ENCODE peak calls at places on chromosomes 16 and 17, in ten cellular contexts. One of them, this sample, is unnamed.

GRCh38 chr17:5481451-5481850 is 4.5 kb downstream of the DERL2 start:
- DNase-seq in colonic mucosa: no peak
- DNase-seq in HTR-8/SVneo: no peak
- DNase-seq in GM12865: no peak
- DNase-seq in germinal center: no peak
- DNase-seq in heart left ventricle: no peak
- DNase-seq in effector CD4-positive, alpha-beta T cell: no peak
- DNase-seq in Calu3: no peak
- DNase-seq in tibial nerve: no peak
- DNase-seq in aorta: no peak
- DNase-seq in this sample: no peak

GRCh38 chr16:1127971-1128715 is 24.8 kb upstream of the CACNA1H start:
- DNase-seq in Calu3: no peak
- DNase-seq in colonic mucosa: no peak
- DNase-seq in tibial nerve: no peak
- DNase-seq in effector CD4-positive, alpha-beta T cell: no peak
- DNase-seq in HTR-8/SVneo: no peak
- DNase-seq in heart left ventricle: no peak
- DNase-seq in GM12865: no peak
- DNase-seq in germinal center: no peak
- DNase-seq in aorta: no peak
- DNase-seq in this sample: no peak

GRCh38 chr17:4562000-4562969 is 1.9 kb upstream of the GGT6 start:
- DNase-seq in tibial nerve: no peak
- DNase-seq in HTR-8/SVneo: no peak
- DNase-seq in Calu3: no peak
- DNase-seq in heart left ventricle: no peak
- DNase-seq in effector CD4-positive, alpha-beta T cell: no peak
- DNase-seq in colonic mucosa: peak
- DNase-seq in GM12865: no peak
- DNase-seq in aorta: peak
- DNase-seq in germinal center: no peak
- DNase-seq in this sample: no peak

GRCh38 chr16:26987631-26988030 is 79.1 kb upstream of the C16orf82 start:
- DNase-seq in effector CD4-positive, alpha-beta T cell: no peak
- DNase-seq in germinal center: no peak
- DNase-seq in tibial nerve: no peak
- DNase-seq in colonic mucosa: no peak
- DNase-seq in Calu3: no peak
- DNase-seq in aorta: no peak
- DNase-seq in HTR-8/SVneo: no peak
- DNase-seq in GM12865: no peak
- DNase-seq in heart left ventricle: no peak
- DNase-seq in this sample: no peak

GRCh38 chr16:84281077-84281476 is 13.6 kb upstream of the WFDC1 start:
- DNase-seq in colonic mucosa: no peak
- DNase-seq in heart left ventricle: no peak
- DNase-seq in effector CD4-positive, alpha-beta T cell: no peak
- DNase-seq in germinal center: peak
- DNase-seq in HTR-8/SVneo: peak
- DNase-seq in tibial nerve: no peak
- DNase-seq in GM12865: peak
- DNase-seq in aorta: no peak
- DNase-seq in Calu3: peak
- DNase-seq in this sample: no peak

GRCh38 chr17:81832608-81833159 is 407 bp downstream of the MCRIP1 start:
- DNase-seq in colonic mucosa: peak
- DNase-seq in HTR-8/SVneo: peak
- DNase-seq in GM12865: peak
- DNase-seq in germinal center: no peak
- DNase-seq in effector CD4-positive, alpha-beta T cell: no peak
- DNase-seq in Calu3: no peak
- DNase-seq in tibial nerve: peak
- DNase-seq in heart left ventricle: no peak
- DNase-seq in aorta: no peak
- DNase-seq in this sample: no peak

GRCh38 chr17:42754782-42755181 is 6.2 kb upstream of the RAMP2 start:
- DNase-seq in heart left ventricle: peak
- DNase-seq in aorta: peak
- DNase-seq in GM12865: no peak
- DNase-seq in Calu3: no peak
- DNase-seq in tibial nerve: peak
- DNase-seq in effector CD4-positive, alpha-beta T cell: no peak
- DNase-seq in HTR-8/SVneo: no peak
- DNase-seq in colonic mucosa: no peak
- DNase-seq in germinal center: no peak
- DNase-seq in this sample: no peak

GRCh38 chr17:27323538-27324212 is 29.8 kb downstream of the WSB1 start:
- DNase-seq in colonic mucosa: peak
- DNase-seq in germinal center: no peak
- DNase-seq in Calu3: peak
- DNase-seq in HTR-8/SVneo: peak
- DNase-seq in effector CD4-positive, alpha-beta T cell: no peak
- DNase-seq in GM12865: no peak
- DNase-seq in heart left ventricle: peak
- DNase-seq in tibial nerve: peak
- DNase-seq in aorta: peak
- DNase-seq in this sample: no peak

GRCh38 chr17:76989519-76989918 is 121.3 kb downstream of the MGAT5B start:
- DNase-seq in Calu3: no peak
- DNase-seq in GM12865: no peak
- DNase-seq in heart left ventricle: no peak
- DNase-seq in tibial nerve: no peak
- DNase-seq in colonic mucosa: no peak
- DNase-seq in germinal center: no peak
- DNase-seq in effector CD4-positive, alpha-beta T cell: no peak
- DNase-seq in aorta: no peak
- DNase-seq in HTR-8/SVneo: no peak
- DNase-seq in this sample: no peak

GRCh38 chr17:54903375-54903774 is 2.7 kb downstream of the TOM1L1 start:
- DNase-seq in germinal center: no peak
- DNase-seq in GM12865: no peak
- DNase-seq in tibial nerve: no peak
- DNase-seq in aorta: no peak
- DNase-seq in effector CD4-positive, alpha-beta T cell: no peak
- DNase-seq in HTR-8/SVneo: no peak
- DNase-seq in colonic mucosa: no peak
- DNase-seq in heart left ventricle: peak
- DNase-seq in Calu3: peak
- DNase-seq in this sample: no peak

GRCh38 chr17:13346996-13347762 is 254.6 kb downstream of the HS3ST3A1 start:
- DNase-seq in germinal center: no peak
- DNase-seq in heart left ventricle: peak
- DNase-seq in aorta: no peak
- DNase-seq in effector CD4-positive, alpha-beta T cell: no peak
- DNase-seq in GM12865: no peak
- DNase-seq in HTR-8/SVneo: no peak
- DNase-seq in tibial nerve: no peak
- DNase-seq in Calu3: no peak
- DNase-seq in colonic mucosa: no peak
- DNase-seq in this sample: no peak